ENCODE peak calls at places on chromosome 22, in nine cellular contexts. C is mammary epithelial cell; Y is effector CD4-positive, alpha-beta T cell; H is smooth muscle cell of the brain vasculature; N is GM20000; G is NCI-H774; A is right lobe of liver; R is omental fat pad; V is left cardiac atrium. M is an unnamed sample.

GRCh38 chr22:25419247-25420113 is 145.0 kb upstream of the GRK3 start:
- DNase-seq in H (no peak), R (no peak), G (no peak), Y (no peak), V (no peak), C (no peak), A (no peak), N (no peak), M (no peak)

GRCh38 chr22:39545310-39546063 is 12.9 kb upstream of the RPS19BP1 start:
- DNase-seq in N (no peak), R (no peak), G (no peak), C (peak; percentile 32), H (no peak), Y (peak; percentile 49), V (no peak), A (no peak), M (no peak)

GRCh38 chr22:32073823-32074380 is 30.8 kb downstream of the SLC5A1 start:
- DNase-seq in V (no peak), A (no peak), G (no peak), C (no peak), R (no peak), N (no peak), Y (no peak), H (no peak), M (no peak)

GRCh38 chr22:46017166-46017565 is 40.2 kb upstream of the WNT7B start:
- DNase-seq in Y (no peak), N (no peak), A (no peak), C (no peak), R (no peak), G (no peak), H (no peak), V (no peak), M (no peak)

GRCh38 chr22:29195964-29196666 is 9.6 kb upstream of the EMID1 start:
- DNase-seq in C (no peak), G (no peak), V (no peak), R (no peak), N (peak; percentile 5), H (no peak), A (no peak), Y (no peak), M (no peak)

GRCh38 chr22:38066381-38067027 is 9.3 kb downstream of the PICK1 start:
- DNase-seq in N (no peak), H (no peak), Y (no peak), R (no peak), C (no peak), A (no peak), G (no peak), V (peak; percentile 20), M (peak; percentile 44)

GRCh38 chr22:23533328-23533762 is 46.7 kb downstream of the IGLL1 start:
- DNase-seq in A (no peak), H (no peak), V (no peak), C (peak; percentile 20), G (no peak), N (no peak), Y (no peak), R (no peak), M (no peak)

GRCh38 chr22:40627612-40628011 is 8.9 kb downstream of the MRTFA start:
- DNase-seq in A (no peak), Y (no peak), R (no peak), C (peak; percentile 60), H (no peak), N (no peak), G (no peak), V (no peak), M (no peak)

GRCh38 chr22:45211848-45212247 is 28.8 kb downstream of the KIAA0930 start:
- DNase-seq in R (no peak), H (no peak), Y (no peak), G (no peak), V (no peak), C (no peak), A (peak; percentile 10), N (no peak), M (peak; percentile 15)

GRCh38 chr22:27635852-27636251 is 165.7 kb downstream of the MN1 start:
- DNase-seq in A (no peak), G (no peak), C (no peak), Y (no peak), H (no peak), V (no peak), N (no peak), R (no peak), M (no peak)

GRCh38 chr22:36853407-36854099 is 7.3 kb upstream of the NCF4 start:
- DNase-seq in N (peak; percentile 81), V (peak; percentile 72), A (peak; percentile 75), G (peak; percentile 0), C (no peak), R (no peak), H (peak; percentile 17), Y (peak; percentile 82), M (peak; percentile 74)

GRCh38 chr22:49632199-49633009 is 195.3 kb downstream of the BRD1 start:
- DNase-seq in R (no peak), H (peak; percentile 10), C (peak; percentile 8), V (peak; percentile 65), N (peak; percentile 80), A (peak; percentile 65), G (no peak), Y (no peak), M (peak; percentile 69)